ENCODE peak calls at places on chromosomes 16 and 17, in seven cellular contexts. One of them, this sample, is unnamed.

GRCh38 chr16:30185683-30186421 is 2.5 kb downstream of the CORO1A start:
- DNase-seq in neural progenitor cell: no peak
- DNase-seq in hepatocyte: no peak
- DNase-seq in adipocyte: no peak
- DNase-seq in H7: peak; percentile 30
- DNase-seq in CD8-positive, alpha-beta memory T cell: peak; percentile 93
- DNase-seq in GM23338: peak; percentile 26
- DNase-seq in this sample: no peak

GRCh38 chr16:30031477-30031918 is 427 bp upstream of the TLCD3B start:
- DNase-seq in neural progenitor cell: no peak
- DNase-seq in hepatocyte: no peak
- DNase-seq in adipocyte: no peak
- DNase-seq in H7: peak; percentile 60
- DNase-seq in CD8-positive, alpha-beta memory T cell: no peak
- DNase-seq in GM23338: no peak
- DNase-seq in this sample: no peak

GRCh38 chr16:30121741-30122620 is 1.0 kb downstream of the MAPK3 start:
- DNase-seq in neural progenitor cell: no peak
- DNase-seq in hepatocyte: no peak
- DNase-seq in adipocyte: no peak
- DNase-seq in H7: peak; percentile 68
- DNase-seq in CD8-positive, alpha-beta memory T cell: no peak
- DNase-seq in GM23338: no peak
- DNase-seq in this sample: no peak

GRCh38 chr17:7676533-7676932 is 10.8 kb downstream of the TP53 start:
- DNase-seq in neural progenitor cell: no peak
- DNase-seq in hepatocyte: no peak
- DNase-seq in adipocyte: no peak
- DNase-seq in H7: peak; percentile 69
- DNase-seq in CD8-positive, alpha-beta memory T cell: no peak
- DNase-seq in GM23338: peak; percentile 76
- DNase-seq in this sample: no peak

GRCh38 chr17:47257651-47258339 is 4.2 kb downstream of the ITGB3 start:
- DNase-seq in neural progenitor cell: no peak
- DNase-seq in hepatocyte: no peak
- DNase-seq in adipocyte: peak; percentile 46
- DNase-seq in H7: no peak
- DNase-seq in CD8-positive, alpha-beta memory T cell: no peak
- DNase-seq in GM23338: no peak
- DNase-seq in this sample: peak; percentile 88

GRCh38 chr17:82832411-82832810 is 7.4 kb downstream of the ZNF750 start:
- DNase-seq in neural progenitor cell: no peak
- DNase-seq in hepatocyte: no peak
- DNase-seq in adipocyte: no peak
- DNase-seq in H7: peak; percentile 39
- DNase-seq in CD8-positive, alpha-beta memory T cell: no peak
- DNase-seq in GM23338: no peak
- DNase-seq in this sample: no peak

GRCh38 chr17:17088511-17089205 is 46.4 kb downstream of the MPRIP start:
- DNase-seq in neural progenitor cell: no peak
- DNase-seq in hepatocyte: no peak
- DNase-seq in adipocyte: no peak
- DNase-seq in H7: no peak
- DNase-seq in CD8-positive, alpha-beta memory T cell: no peak
- DNase-seq in GM23338: no peak
- DNase-seq in this sample: no peak

GRCh38 chr16:85152414-85153030 is 40.2 kb upstream of the CIBAR2 start:
- DNase-seq in neural progenitor cell: no peak
- DNase-seq in hepatocyte: no peak
- DNase-seq in adipocyte: no peak
- DNase-seq in H7: no peak
- DNase-seq in CD8-positive, alpha-beta memory T cell: no peak
- DNase-seq in GM23338: no peak
- DNase-seq in this sample: no peak

GRCh38 chr16:65896448-65897153 is 469.9 kb upstream of the CDH5 start:
- DNase-seq in neural progenitor cell: no peak
- DNase-seq in hepatocyte: no peak
- DNase-seq in adipocyte: no peak
- DNase-seq in H7: no peak
- DNase-seq in CD8-positive, alpha-beta memory T cell: no peak
- DNase-seq in GM23338: no peak
- DNase-seq in this sample: no peak

GRCh38 chr16:14194706-14195105 is 123.6 kb downstream of the MRTFB start:
- DNase-seq in neural progenitor cell: no peak
- DNase-seq in hepatocyte: no peak
- DNase-seq in adipocyte: no peak
- DNase-seq in H7: no peak
- DNase-seq in CD8-positive, alpha-beta memory T cell: no peak
- DNase-seq in GM23338: no peak
- DNase-seq in this sample: no peak

GRCh38 chr17:2853722-2854580 is 57.7 kb downstream of the RAP1GAP2 start:
- DNase-seq in neural progenitor cell: peak; percentile 70
- DNase-seq in hepatocyte: peak; percentile 74
- DNase-seq in adipocyte: peak; percentile 15
- DNase-seq in H7: peak; percentile 89
- DNase-seq in CD8-positive, alpha-beta memory T cell: no peak
- DNase-seq in GM23338: peak; percentile 60
- DNase-seq in this sample: no peak

GRCh38 chr16:69036399-69037091 is 68.9 kb upstream of the HAS3 start:
- DNase-seq in neural progenitor cell: no peak
- DNase-seq in hepatocyte: no peak
- DNase-seq in adipocyte: no peak
- DNase-seq in H7: no peak
- DNase-seq in CD8-positive, alpha-beta memory T cell: no peak
- DNase-seq in GM23338: no peak
- DNase-seq in this sample: no peak

GRCh38 chr16:72945611-72946010 is 102.3 kb downstream of the ZFHX3 start:
- DNase-seq in neural progenitor cell: no peak
- DNase-seq in hepatocyte: no peak
- DNase-seq in adipocyte: no peak
- DNase-seq in H7: no peak
- DNase-seq in CD8-positive, alpha-beta memory T cell: no peak
- DNase-seq in GM23338: no peak
- DNase-seq in this sample: no peak

GRCh38 chr16:73890524-73891500 is 405.8 kb upstream of the PSMD7 start:
- DNase-seq in neural progenitor cell: peak; percentile 62
- DNase-seq in hepatocyte: peak; percentile 55
- DNase-seq in adipocyte: no peak
- DNase-seq in H7: peak; percentile 51
- DNase-seq in CD8-positive, alpha-beta memory T cell: no peak
- DNase-seq in GM23338: peak; percentile 77
- DNase-seq in this sample: no peak

GRCh38 chr16:80670170-80670865 is 129.5 kb downstream of the DYNLRB2 start:
- DNase-seq in neural progenitor cell: no peak
- DNase-seq in hepatocyte: no peak
- DNase-seq in adipocyte: no peak
- DNase-seq in H7: no peak
- DNase-seq in CD8-positive, alpha-beta memory T cell: no peak
- DNase-seq in GM23338: no peak
- DNase-seq in this sample: no peak

GRCh38 chr17:7850118-7850504 is 4.8 kb upstream of the TMEM88 start:
- DNase-seq in neural progenitor cell: no peak
- DNase-seq in hepatocyte: no peak
- DNase-seq in adipocyte: no peak
- DNase-seq in H7: no peak
- DNase-seq in CD8-positive, alpha-beta memory T cell: no peak
- DNase-seq in GM23338: no peak
- DNase-seq in this sample: no peak

GRCh38 chr16:77246160-77246559 is 47.0 kb downstream of the SYCE1L start:
- DNase-seq in neural progenitor cell: no peak
- DNase-seq in hepatocyte: no peak
- DNase-seq in adipocyte: no peak
- DNase-seq in H7: no peak
- DNase-seq in CD8-positive, alpha-beta memory T cell: no peak
- DNase-seq in GM23338: no peak
- DNase-seq in this sample: no peak

GRCh38 chr17:5024604-5025003 is 10.6 kb downstream of the SLC52A1 start:
- DNase-seq in neural progenitor cell: no peak
- DNase-seq in hepatocyte: no peak
- DNase-seq in adipocyte: no peak
- DNase-seq in H7: no peak
- DNase-seq in CD8-positive, alpha-beta memory T cell: no peak
- DNase-seq in GM23338: no peak
- DNase-seq in this sample: no peak

GRCh38 chr17:5022171-5022711 is 13.0 kb downstream of the SLC52A1 start:
- DNase-seq in neural progenitor cell: no peak
- DNase-seq in hepatocyte: no peak
- DNase-seq in adipocyte: no peak
- DNase-seq in H7: peak; percentile 50
- DNase-seq in CD8-positive, alpha-beta memory T cell: no peak
- DNase-seq in GM23338: no peak
- DNase-seq in this sample: no peak

GRCh38 chr17:5023588-5024147 is 11.6 kb downstream of the SLC52A1 start:
- DNase-seq in neural progenitor cell: no peak
- DNase-seq in hepatocyte: no peak
- DNase-seq in adipocyte: no peak
- DNase-seq in H7: peak; percentile 43
- DNase-seq in CD8-positive, alpha-beta memory T cell: no peak
- DNase-seq in GM23338: no peak
- DNase-seq in this sample: no peak

GRCh38 chr17:5019475-5019956 is 15.7 kb downstream of the SLC52A1 start:
- DNase-seq in neural progenitor cell: peak; percentile 25
- DNase-seq in hepatocyte: no peak
- DNase-seq in adipocyte: no peak
- DNase-seq in H7: peak; percentile 84
- DNase-seq in CD8-positive, alpha-beta memory T cell: peak; percentile 69
- DNase-seq in GM23338: peak; percentile 42
- DNase-seq in this sample: no peak

GRCh38 chr17:5020502-5021023 is 14.7 kb downstream of the SLC52A1 start:
- DNase-seq in neural progenitor cell: no peak
- DNase-seq in hepatocyte: no peak
- DNase-seq in adipocyte: no peak
- DNase-seq in H7: peak; percentile 30
- DNase-seq in CD8-positive, alpha-beta memory T cell: no peak
- DNase-seq in GM23338: no peak
- DNase-seq in this sample: no peak
- H3K36me3 ChIP-seq in neural progenitor cell: no peaks in the 10 kb centered on the region
- H3K36me3 ChIP-seq in hepatocyte: no peaks in the 10 kb centered on the region
- H3K36me3 ChIP-seq in adipocyte: peaks cover 66% of the 10 kb centered on the region
- H3K36me3 ChIP-seq in H7: peaks cover 26% of the 10 kb centered on the region
- H3K36me3 ChIP-seq in CD8-positive, alpha-beta memory T cell: peaks cover 6% of the 10 kb centered on the region
- H3K36me3 ChIP-seq in GM23338: peaks cover 12% of the 10 kb centered on the region
- H3K36me3 ChIP-seq in this sample: peaks cover 16% of the 10 kb centered on the region

DNA sequence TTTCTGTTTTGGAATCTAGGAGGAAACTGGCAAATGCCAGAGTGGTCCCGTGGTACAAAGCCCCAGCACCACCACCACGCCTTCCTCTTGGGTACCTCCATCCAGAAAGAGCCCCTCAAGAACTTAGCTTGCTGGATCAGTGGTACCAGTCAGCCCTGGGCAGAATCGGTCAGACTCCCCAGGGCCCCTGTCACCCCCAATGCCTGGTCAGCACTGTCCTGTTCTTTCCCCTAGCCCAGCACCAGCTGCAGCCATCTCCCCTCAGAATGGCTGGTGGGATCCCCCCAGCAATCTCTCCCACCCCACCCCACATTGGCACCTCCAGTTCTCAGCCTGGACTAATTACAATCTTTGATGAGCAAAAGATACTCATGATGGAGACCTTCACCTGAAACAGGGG is 99.1 kb upstream of the TNRC6C start:
- DNase-seq in neural progenitor cell: no peak
- DNase-seq in hepatocyte: no peak
- DNase-seq in adipocyte: no peak
- DNase-seq in H7: no peak
- DNase-seq in CD8-positive, alpha-beta memory T cell: peak; percentile 15
- DNase-seq in GM23338: no peak
- DNase-seq in this sample: no peak
- H3K36me3 ChIP-seq in neural progenitor cell: no peaks in the 10 kb centered on the region
- H3K36me3 ChIP-seq in hepatocyte: no peaks in the 10 kb centered on the region
- H3K36me3 ChIP-seq in adipocyte: no peaks in the 10 kb centered on the region
- H3K36me3 ChIP-seq in H7: no peaks in the 10 kb centered on the region
- H3K36me3 ChIP-seq in CD8-positive, alpha-beta memory T cell: no peaks in the 10 kb centered on the region
- H3K36me3 ChIP-seq in GM23338: no peaks in the 10 kb centered on the region
- H3K36me3 ChIP-seq in this sample: no peaks in the 10 kb centered on the region

GRCh38 chr16:90077757-90078593 is 844 bp upstream of the PRDM7 start:
- DNase-seq in neural progenitor cell: peak; percentile 33
- DNase-seq in hepatocyte: peak; percentile 51
- DNase-seq in adipocyte: peak; percentile 41
- DNase-seq in H7: peak; percentile 62
- DNase-seq in CD8-positive, alpha-beta memory T cell: peak; percentile 59
- DNase-seq in GM23338: peak; percentile 55
- DNase-seq in this sample: peak; percentile 26
- H3K36me3 ChIP-seq in neural progenitor cell: no peaks in the 10 kb centered on the region
- H3K36me3 ChIP-seq in hepatocyte: no peaks in the 10 kb centered on the region
- H3K36me3 ChIP-seq in adipocyte: no peaks in the 10 kb centered on the region
- H3K36me3 ChIP-seq in H7: no peaks in the 10 kb centered on the region
- H3K36me3 ChIP-seq in CD8-positive, alpha-beta memory T cell: no peaks in the 10 kb centered on the region
- H3K36me3 ChIP-seq in GM23338: no peaks in the 10 kb centered on the region
- H3K36me3 ChIP-seq in this sample: no peaks in the 10 kb centered on the region

DNA sequence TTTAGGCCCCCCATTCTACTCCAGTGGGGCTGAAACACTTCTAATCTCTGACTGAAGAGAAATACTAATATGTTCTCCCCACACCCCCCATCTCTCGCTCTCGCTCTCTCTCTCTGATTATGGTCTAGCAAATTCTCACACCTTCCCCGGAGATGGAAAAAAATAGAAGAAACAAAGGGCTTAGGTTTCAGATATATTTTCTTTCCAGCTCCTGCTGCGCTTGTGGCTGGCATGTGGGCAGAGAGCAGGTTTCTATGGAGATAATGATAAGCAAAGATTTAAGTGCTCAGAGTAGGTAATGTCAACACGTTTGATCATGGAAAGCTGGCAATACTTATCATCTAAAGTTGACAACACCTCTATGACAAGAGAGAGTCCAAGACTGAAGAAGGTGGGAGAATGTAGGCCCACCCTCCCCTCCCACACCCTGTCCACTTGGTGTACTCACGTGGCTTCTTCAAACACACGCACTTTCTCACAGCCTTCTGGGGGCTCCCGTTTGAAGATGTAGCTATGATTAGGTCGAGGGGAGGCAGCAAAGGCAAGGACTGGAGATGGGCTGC is 8.0 kb upstream of the SLC35B1 start:
- DNase-seq in neural progenitor cell: no peak
- DNase-seq in hepatocyte: no peak
- DNase-seq in adipocyte: no peak
- DNase-seq in H7: no peak
- DNase-seq in CD8-positive, alpha-beta memory T cell: peak; percentile 84
- DNase-seq in GM23338: no peak
- DNase-seq in this sample: no peak
- H3K36me3 ChIP-seq in neural progenitor cell: no peaks in the 10 kb centered on the region
- H3K36me3 ChIP-seq in hepatocyte: no peaks in the 10 kb centered on the region
- H3K36me3 ChIP-seq in adipocyte: peaks cover 61% of the 10 kb centered on the region
- H3K36me3 ChIP-seq in H7: peaks cover 36% of the 10 kb centered on the region
- H3K36me3 ChIP-seq in CD8-positive, alpha-beta memory T cell: peaks cover 59% of the 10 kb centered on the region
- H3K36me3 ChIP-seq in GM23338: peaks cover 19% of the 10 kb centered on the region
- H3K36me3 ChIP-seq in this sample: no peaks in the 10 kb centered on the region

This sample was measured in astrocyte.